ENCODE peak calls at places on chromosome 21, in four cellular contexts. One of them, this sample, is unnamed.

GRCh38 chr21:45962531-45963224 is 18.9 kb upstream of the COL6A1 start:
- DNase-seq in neural crest cell: no peak
- DNase-seq in NAMALWA: no peak
- DNase-seq in stimulated activated CD8-positive, alpha-beta memory T cell treated with anti-CD3 and anti-CD28 coated beads, Interleukin-7, amount 100 ng/mL, for 1 hour: no peak
- DNase-seq in this sample: no peak

GRCh38 chr21:21200103-21200938 is 202.1 kb downstream of the NCAM2 start:
- DNase-seq in NAMALWA: no peak
- DNase-seq in neural crest cell: no peak
- DNase-seq in stimulated activated CD8-positive, alpha-beta memory T cell treated with anti-CD3 and anti-CD28 coated beads, Interleukin-7, amount 100 ng/mL, for 1 hour: no peak
- DNase-seq in this sample: no peak

GRCh38 chr21:17462276-17462981 is 50.4 kb upstream of the CXADR start:
- DNase-seq in neural crest cell: no peak
- DNase-seq in stimulated activated CD8-positive, alpha-beta memory T cell treated with anti-CD3 and anti-CD28 coated beads, Interleukin-7, amount 100 ng/mL, for 1 hour: no peak
- DNase-seq in NAMALWA: no peak
- DNase-seq in this sample: no peak

GRCh38 chr21:45220106-45220505 is 67.6 kb downstream of the POFUT2 start:
- DNase-seq in NAMALWA: no peak
- DNase-seq in stimulated activated CD8-positive, alpha-beta memory T cell treated with anti-CD3 and anti-CD28 coated beads, Interleukin-7, amount 100 ng/mL, for 1 hour: no peak
- DNase-seq in neural crest cell: no peak
- DNase-seq in this sample: no peak

GRCh38 chr21:46095106-46095719 is 2.7 kb upstream of the COL6A2 start:
- DNase-seq in stimulated activated CD8-positive, alpha-beta memory T cell treated with anti-CD3 and anti-CD28 coated beads, Interleukin-7, amount 100 ng/mL, for 1 hour: no peak
- DNase-seq in neural crest cell: no peak
- DNase-seq in NAMALWA: no peak
- DNase-seq in this sample: no peak

GRCh38 chr21:35503646-35504045 is 454.5 kb upstream of the RUNX1 start:
- DNase-seq in stimulated activated CD8-positive, alpha-beta memory T cell treated with anti-CD3 and anti-CD28 coated beads, Interleukin-7, amount 100 ng/mL, for 1 hour: no peak
- DNase-seq in NAMALWA: no peak
- DNase-seq in neural crest cell: no peak
- DNase-seq in this sample: no peak

GRCh38 chr21:45283019-45283610 is 4.6 kb downstream of the POFUT2 start:
- DNase-seq in NAMALWA: no peak
- DNase-seq in neural crest cell: no peak
- DNase-seq in stimulated activated CD8-positive, alpha-beta memory T cell treated with anti-CD3 and anti-CD28 coated beads, Interleukin-7, amount 100 ng/mL, for 1 hour: no peak
- DNase-seq in this sample: no peak

GRCh38 chr21:45317401-45318145 is 29.9 kb upstream of the POFUT2 start:
- DNase-seq in stimulated activated CD8-positive, alpha-beta memory T cell treated with anti-CD3 and anti-CD28 coated beads, Interleukin-7, amount 100 ng/mL, for 1 hour: no peak
- DNase-seq in neural crest cell: no peak
- DNase-seq in NAMALWA: no peak
- DNase-seq in this sample: no peak

GRCh38 chr21:17554619-17555472 is 42.0 kb downstream of the CXADR start:
- DNase-seq in stimulated activated CD8-positive, alpha-beta memory T cell treated with anti-CD3 and anti-CD28 coated beads, Interleukin-7, amount 100 ng/mL, for 1 hour: no peak
- DNase-seq in neural crest cell: no peak
- DNase-seq in NAMALWA: no peak
- DNase-seq in this sample: no peak